ENCODE peak calls at places on chromosomes 13 and 19, in ten cellular contexts. Q is CD4-positive, alpha-beta T cell; X is MCF 10A; K is AG09319; A is heart right ventricle; N is bronchial epithelial cell; U is HFF-Myc; C is endothelial cell; L is spleen; Y is psoas muscle. Z is an unnamed sample.

GRCh38 chr13:75818181-75819110 is 182.3 kb downstream of the LMO7 start:
- DNase-seq in U (no peak), Y (no peak), L (no peak), K (no peak), Q (no peak), C (no peak), X (no peak), N (no peak), A (no peak), Z (no peak)

GRCh38 chr19:2064788-2065524 is 13.9 kb upstream of the MKNK2 start:
- DNase-seq in Y (peak; percentile 95), L (peak; percentile 72), X (no peak), U (no peak), A (peak; percentile 66), N (no peak), Q (no peak), C (no peak), K (no peak), Z (no peak)

GRCh38 chr19:42143341-42144234 is 11.3 kb upstream of the POU2F2 start:
- DNase-seq in K (no peak), U (no peak), L (no peak), Y (no peak), C (peak; percentile 80), N (no peak), A (no peak), Q (no peak), X (peak; percentile 39), Z (no peak)

GRCh38 chr19:46134527-46134926 is 10.0 kb upstream of the IGFL3 start:
- DNase-seq in Q (no peak), X (peak; percentile 51), A (no peak), Y (no peak), U (no peak), K (no peak), C (no peak), L (no peak), N (peak; percentile 61), Z (no peak)

GRCh38 chr13:52405767-52406494 is at the start of gene THSD1:
- DNase-seq in Y (peak; percentile 89), N (peak; percentile 20), Q (no peak), A (peak; percentile 86), K (no peak), L (peak; percentile 88), C (peak; percentile 86), U (peak; percentile 6), X (peak; percentile 44), Z (peak; percentile 44)

GRCh38 chr13:29758591-29759114 is 91.8 kb downstream of the UBL3 start:
- DNase-seq in X (peak; percentile 87), N (peak; percentile 17), Q (peak; percentile 57), K (no peak), A (no peak), U (no peak), C (no peak), Y (no peak), L (no peak), Z (peak; percentile 69)

GRCh38 chr19:48656840-48657474 is 11.0 kb upstream of the CA11 start:
- DNase-seq in X (peak; percentile 81), K (no peak), C (no peak), Q (no peak), Y (no peak), N (peak; percentile 84), A (no peak), U (peak; percentile 84), L (no peak), Z (no peak)

GRCh38 chr19:17862711-17863519 is 3.2 kb downstream of the RPL18A start:
- DNase-seq in U (no peak), A (no peak), L (peak; percentile 80), X (peak; percentile 15), C (no peak), N (no peak), Q (no peak), Y (no peak), K (no peak), Z (no peak)

GRCh38 chr13:35597451-35597850 is 121.0 kb upstream of the MAB21L1 start:
- DNase-seq in N (peak; percentile 69), Q (no peak), K (no peak), A (no peak), L (no peak), U (no peak), Y (no peak), C (no peak), X (no peak), Z (no peak)

GRCh38 chr13:113859311-113860050 is 4.4 kb downstream of the GAS6 start:
- DNase-seq in K (no peak), L (no peak), Q (no peak), Y (no peak), N (no peak), U (no peak), X (no peak), A (no peak), C (no peak), Z (no peak)

GRCh38 chr13:44470623-44471562 is 97.3 kb downstream of the SERP2 start:
- DNase-seq in N (peak; percentile 44), L (no peak), Q (no peak), K (no peak), Y (no peak), C (no peak), X (peak; percentile 50), U (no peak), A (no peak), Z (no peak)

GRCh38 chr13:27964741-27965323 is 4.3 kb downstream of the CDX2 start:
- DNase-seq in L (no peak), N (no peak), Q (no peak), X (no peak), U (no peak), K (no peak), Y (no peak), A (no peak), C (no peak), Z (peak; percentile 16)

GRCh38 chr13:76677047-76677446 is 209.2 kb downstream of the KCTD12 start:
- DNase-seq in Q (no peak), U (no peak), A (peak; percentile 20), Y (peak; percentile 64), C (no peak), L (no peak), X (no peak), K (no peak), N (no peak), Z (no peak)

GRCh38 chr19:42427313-42427712 is at the start of gene LIPE:
- DNase-seq in Q (no peak), U (no peak), A (no peak), K (no peak), N (no peak), C (no peak), X (no peak), Y (no peak), L (no peak), Z (no peak)

GRCh38 chr13:76687467-76687866 is 198.7 kb downstream of the KCTD12 start:
- DNase-seq in C (no peak), Y (peak; percentile 26), N (no peak), X (no peak), K (no peak), U (no peak), Q (no peak), L (no peak), A (no peak), Z (no peak)

DNA sequence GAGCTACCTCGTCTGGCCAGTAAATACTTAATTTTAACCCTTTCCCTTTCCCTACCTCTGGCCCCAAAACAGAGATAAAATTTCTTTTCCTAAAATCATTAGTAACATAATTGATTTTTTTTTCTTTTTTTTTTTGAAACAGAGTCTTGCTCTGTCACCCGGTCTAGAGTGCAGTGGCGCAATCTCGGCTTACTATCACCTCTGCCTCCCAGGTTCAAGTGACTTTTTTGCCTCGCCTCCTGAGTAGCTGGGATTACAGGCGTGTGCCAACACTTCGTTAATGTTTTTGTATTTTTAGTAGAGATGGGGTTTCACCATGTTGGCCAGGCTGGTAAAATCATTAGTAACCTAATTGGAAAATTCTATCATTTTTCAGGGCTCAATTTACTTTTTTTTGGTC is 10.4 kb upstream of the TRIM13 start:
- DNase-seq in C (no peak), X (no peak), K (no peak), Y (no peak), N (no peak), A (no peak), L (no peak), U (no peak), Q (no peak), Z (no peak)
- TF ChIP-seq CTCF in C (no peak), X (no peak), K (no peak), Y (no peak), N (no peak), A (no peak), L (no peak), U (no peak), Q (no peak), Z (no peak)

GRCh38 chr19:34881982-34882381 is 44.7 kb upstream of the ZNF30 start:
- DNase-seq in L (no peak), N (peak; percentile 30), U (peak; percentile 0), Y (no peak), K (no peak), C (no peak), A (no peak), Q (no peak), X (peak; percentile 3), Z (no peak)
- TF ChIP-seq CTCF in L (no peak), N (no peak), U (no peak), Y (no peak), K (no peak), C (no peak), A (no peak), Q (no peak), X (no peak), Z (no peak)

GRCh38 chr13:69474286-69474685 is 633.3 kb upstream of the ATXN8OS start:
- DNase-seq in Y (no peak), K (no peak), C (no peak), A (no peak), X (peak; percentile 57), Q (no peak), L (no peak), U (no peak), N (peak; percentile 17), Z (no peak)

DNA sequence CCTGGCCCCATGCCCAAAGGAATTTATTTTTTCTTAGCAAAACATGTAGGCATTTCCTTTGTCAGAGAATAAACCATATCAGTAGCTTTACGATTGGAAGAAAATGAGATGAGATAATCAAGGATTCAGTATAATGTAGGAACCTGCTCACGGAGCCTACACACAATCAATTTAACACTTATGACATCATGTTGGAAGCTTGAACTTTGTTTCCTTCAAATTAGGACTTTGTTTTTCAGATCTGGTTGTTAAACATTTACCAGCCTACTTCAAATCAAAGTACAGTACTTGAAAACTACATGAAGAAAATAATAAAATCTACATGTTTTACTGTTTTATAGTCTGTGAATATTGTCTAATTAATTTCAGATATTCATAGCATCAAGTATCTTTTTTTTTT is 639.0 kb upstream of the ATXN8OS start:
- DNase-seq in C (no peak), K (no peak), U (no peak), Q (no peak), N (no peak), Y (no peak), X (no peak), L (no peak), A (no peak), Z (no peak)
- TF ChIP-seq CTCF in C (no peak), K (no peak), U (no peak), Q (no peak), N (no peak), Y (no peak), X (no peak), L (no peak), A (no peak), Z (no peak)

DNA sequence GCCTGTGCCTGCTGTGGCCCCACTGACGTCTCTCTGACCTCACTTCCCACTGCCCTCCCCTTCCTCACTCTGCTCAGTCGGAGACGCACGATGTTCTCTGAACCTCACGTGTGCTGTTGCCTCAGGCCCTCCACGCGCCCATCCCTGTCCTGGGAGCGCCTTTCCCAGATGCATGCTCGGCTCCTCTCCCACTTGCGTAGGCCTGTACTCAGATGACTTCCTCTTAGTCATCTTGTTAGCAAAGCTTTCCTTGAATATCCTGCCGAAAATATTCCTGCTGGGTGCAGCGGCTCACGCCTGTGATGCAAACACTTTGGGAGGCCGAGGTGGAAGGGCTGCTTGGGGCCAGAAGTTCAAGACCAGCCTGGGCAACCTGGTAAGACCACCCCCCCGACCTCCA is 9.3 kb upstream of the SYT5 start:
- DNase-seq in C (no peak), A (no peak), K (peak; percentile 88), U (peak; percentile 86), Y (peak; percentile 71), L (no peak), X (peak; percentile 100), N (peak; percentile 99), Q (no peak), Z (no peak)
- TF ChIP-seq CTCF in C (no peak), A (no peak), K (no peak), U (no peak), Y (no peak), L (no peak), X (no peak), N (no peak), Q (no peak), Z (no peak)

Z was measured in GM10248.